ENCODE peak calls at places on chromosomes 4 and X, in eight cellular contexts. G is heart left ventricle, W is A549, E is body of pancreas, I is IMR-90, M is endothelial cell of umbilical vein, S is gastrocnemius medialis, Z is HepG2. A is an unnamed sample.

GRCh38 chrX:81890476-81890875 is 688.6 kb downstream of the SH3BGRL start:
- DNase-seq in I (no peak), W (no peak), E (no peak), S (no peak), G (no peak), M (no peak), Z (no peak), A (no peak)

GRCh38 chr4:156783963-156784362 is 187.6 kb downstream of the PDGFC start:
- DNase-seq in I (no peak), G (no peak), M (no peak), W (no peak), Z (no peak), S (no peak), E (no peak), A (no peak)

GRCh38 chrX:109774136-109774535 is 41.1 kb upstream of the ACSL4 start:
- DNase-seq in Z (no peak), S (no peak), E (no peak), I (no peak), M (no peak), W (no peak), G (no peak), A (no peak)

GRCh38 chr4:152778656-152779512 is 646 bp downstream of the TIGD4 start:
- DNase-seq in E (peak; percentile 35), M (peak; percentile 34), W (peak; percentile 5), I (peak; percentile 3), S (peak; percentile 2), G (peak; percentile 23), Z (peak; percentile 3), A (no peak)

GRCh38 chr4:155573126-155573525 is 93.5 kb upstream of the GUCY1A1 start:
- DNase-seq in S (no peak), E (no peak), I (no peak), G (no peak), W (no peak), M (no peak), Z (no peak), A (no peak)

GRCh38 chrX:129099206-129099605 is 424.1 kb downstream of the SMARCA1 start:
- DNase-seq in G (no peak), Z (no peak), E (no peak), M (no peak), I (no peak), S (no peak), W (no peak), A (no peak)

GRCh38 chr4:152953514-152953913 is 17.4 kb downstream of the FHDC1 start:
- DNase-seq in S (no peak), E (no peak), W (no peak), M (no peak), Z (no peak), G (no peak), I (no peak), A (no peak)

GRCh38 chr4:106366026-106366425 is 2.6 kb downstream of the GIMD1 start:
- DNase-seq in W (no peak), M (no peak), S (no peak), E (no peak), Z (peak; percentile 3), G (no peak), I (peak; percentile 65), A (no peak)

GRCh38 chr4:147006229-147006628 is 60.6 kb upstream of the TTC29 start:
- DNase-seq in G (no peak), M (no peak), I (no peak), E (no peak), S (no peak), Z (no peak), W (no peak), A (no peak)

GRCh38 chrX:13463608-13464007 is 105.8 kb upstream of the EGFL6 start:
- DNase-seq in S (peak; percentile 43), G (peak; percentile 46), Z (no peak), W (peak; percentile 6), M (peak; percentile 40), E (no peak), I (peak; percentile 98), A (no peak)

GRCh38 chr4:36269116-36269515 is 12.3 kb upstream of the DTHD1 start:
- DNase-seq in W (no peak), S (no peak), M (no peak), Z (no peak), G (no peak), I (no peak), E (no peak), A (no peak)

DNA sequence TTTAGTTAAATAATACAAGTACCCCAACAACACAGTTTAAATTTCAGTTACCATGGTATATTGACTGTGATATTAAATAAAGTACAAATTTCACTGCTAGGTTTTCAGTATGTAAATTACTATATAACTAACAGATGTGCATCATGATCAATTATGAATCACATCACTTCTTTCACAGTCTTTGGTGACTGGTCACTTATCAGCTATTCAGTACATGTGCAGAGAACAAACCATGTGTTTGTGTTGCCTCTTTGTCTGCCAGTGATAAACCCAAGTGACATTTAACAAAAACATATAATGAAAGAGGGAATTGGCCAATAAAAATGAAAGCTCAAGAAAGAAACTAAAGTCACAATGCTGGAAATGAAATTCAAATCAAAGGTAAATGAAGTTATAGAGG is 249.3 kb downstream of the CHIC1 start:
- DNase-seq in Z (no peak), I (no peak), S (no peak), G (no peak), M (no peak), E (no peak), W (no peak), A (no peak)
- H3K4me1 ChIP-seq in Z (no peaks in the 10 kb centered on the region), I (no peaks in the 10 kb centered on the region), S (no peaks in the 10 kb centered on the region), G (no peaks in the 10 kb centered on the region), M (no peaks in the 10 kb centered on the region), E (no peaks in the 10 kb centered on the region), W (no peaks in the 10 kb centered on the region), A (no peaks in the 10 kb centered on the region)

GRCh38 chr4:140643571-140644055 is 74.9 kb upstream of the UCP1 start:
- DNase-seq in S (no peak), I (no peak), Z (no peak), E (no peak), G (no peak), M (no peak), W (no peak), A (no peak)

GRCh38 chr4:140641105-140641555 is 72.4 kb upstream of the UCP1 start:
- DNase-seq in G (no peak), W (no peak), I (no peak), E (no peak), S (no peak), M (no peak), Z (peak; percentile 90), A (no peak)

GRCh38 chr4:140642674-140643437 is 74.1 kb upstream of the UCP1 start:
- DNase-seq in Z (no peak), G (no peak), W (no peak), E (no peak), I (no peak), M (no peak), S (no peak), A (no peak)

GRCh38 chr4:140640150-140640748 is 71.5 kb upstream of the UCP1 start:
- DNase-seq in W (no peak), E (no peak), Z (no peak), M (no peak), G (no peak), I (no peak), S (no peak), A (no peak)

GRCh38 chr4:140641789-140642439 is 73.2 kb upstream of the UCP1 start:
- DNase-seq in W (no peak), Z (peak; percentile 61), I (no peak), E (peak; percentile 44), M (no peak), S (no peak), G (no peak), A (no peak)
- TF ChIP-seq POLR2A in W (no peak), Z (peak; percentile 38), I (no peak), E (no peak), M (no peak), S (no peak), G (no peak), A (no peak)

DNA sequence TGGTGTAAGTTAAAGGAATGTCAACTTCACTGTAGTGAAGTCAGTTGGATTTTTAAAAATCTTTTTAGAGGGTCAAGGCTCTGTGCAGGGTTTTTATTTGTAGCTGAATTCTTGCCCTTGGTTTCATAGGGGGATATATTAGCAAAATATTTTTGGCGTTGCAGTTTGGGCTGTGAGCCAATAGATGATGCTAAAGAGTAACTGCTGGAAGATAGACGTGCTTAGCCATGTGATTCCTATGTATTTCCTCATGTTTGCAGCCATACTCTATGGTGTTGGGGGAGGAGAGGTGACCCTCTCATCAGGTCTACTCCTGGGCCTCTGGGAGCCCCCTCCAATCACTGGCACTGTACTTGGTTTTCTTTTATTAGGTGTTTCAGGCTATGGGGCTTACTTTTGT is 246.7 kb upstream of the ARHGAP24 start:
- DNase-seq in G (no peak), Z (no peak), S (no peak), I (no peak), M (no peak), E (no peak), W (no peak), A (no peak)
- TF ChIP-seq CTCF in G (no peak), Z (no peak), S (no peak), I (no peak), M (no peak), E (no peak), W (no peak), A (no peak)

GRCh38 chr4:174867893-174868292 is 38.8 kb upstream of the GLRA3 start:
- DNase-seq in Z (no peak), S (no peak), E (no peak), W (peak; percentile 0), I (no peak), G (no peak), M (no peak), A (no peak)

GRCh38 chr4:174870311-174870710 is 41.3 kb upstream of the GLRA3 start:
- DNase-seq in M (no peak), E (no peak), Z (no peak), S (no peak), W (no peak), I (no peak), G (no peak), A (no peak)

GRCh38 chr4:174865418-174865985 is 36.5 kb upstream of the GLRA3 start:
- DNase-seq in G (no peak), E (no peak), I (no peak), S (no peak), Z (no peak), M (no peak), W (no peak), A (no peak)

GRCh38 chr4:174871407-174871806 is 42.4 kb upstream of the GLRA3 start:
- DNase-seq in S (no peak), E (no peak), W (no peak), Z (no peak), M (no peak), I (no peak), G (no peak), A (no peak)

DNA sequence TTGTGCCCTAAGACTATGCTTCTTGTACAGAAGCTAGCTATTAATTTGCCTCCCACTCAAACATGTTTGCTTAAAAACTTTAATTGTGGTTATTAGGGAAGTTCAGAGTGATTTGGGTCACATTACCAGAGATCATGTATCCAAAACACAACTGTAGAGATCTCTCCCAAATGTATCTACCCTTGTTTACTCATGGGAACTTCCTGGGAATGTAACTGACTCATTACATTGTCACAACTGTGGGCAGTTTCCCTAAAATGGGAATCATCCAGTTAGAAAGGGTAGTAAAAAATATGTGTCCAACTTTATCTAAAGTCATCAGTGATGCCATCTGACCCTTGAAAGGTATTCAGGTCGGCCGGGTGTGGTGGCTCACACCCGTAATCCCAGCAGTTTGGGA is 40.3 kb upstream of the GLRA3 start:
- DNase-seq in W (no peak), I (no peak), Z (no peak), S (no peak), G (no peak), M (no peak), E (no peak), A (no peak)
- H3K4me1 ChIP-seq in W (no peaks in the 10 kb centered on the region), I (no peaks in the 10 kb centered on the region), Z (no peaks in the 10 kb centered on the region), S (no peaks in the 10 kb centered on the region), G (no peaks in the 10 kb centered on the region), M (no peaks in the 10 kb centered on the region), E (peaks cover 13% of the 10 kb centered on the region), A (no peaks in the 10 kb centered on the region)

GRCh38 chr4:23903859-23904438 is 14.1 kb upstream of the PPARGC1A start:
- DNase-seq in Z (no peak), E (peak; percentile 6), M (no peak), I (no peak), W (no peak), G (peak; percentile 37), S (peak; percentile 65), A (no peak)
- TF ChIP-seq POLR2A in Z (no peak), E (no peak), M (no peak), I (no peak), W (no peak), G (no peak), S (peak; percentile 37), A (no peak)